ENCODE peak calls at places on chromosomes 13 and 19, in six cellular contexts. O is stimulated activated CD4-positive, alpha-beta T cell treated with anti-CD3 and anti-CD28 coated beads, Interleukin-15, amount 100 ng/mL, for 48 hours; F is GM18507; X is pancreas; B is ecto neural progenitor cell; U is cardiac muscle cell. T is an unnamed sample.
A peak's percentile ranks its signal among the peaks of the same experiment; 100 is the strongest.

GRCh38 chr19:28869459-28869858 is 343.5 kb downstream of the UQCRFS1 start:
- DNase-seq in O (no peak), F (no peak), X (no peak), B (no peak), U (no peak), T (no peak)

GRCh38 chr19:46720516-46721239 is 3.8 kb upstream of the PRKD2 start:
- DNase-seq in O (no peak), F (no peak), X (no peak), B (no peak), U (no peak), T (no peak)

GRCh38 chr19:43782689-43783231 is 2.0 kb upstream of the KCNN4 start:
- DNase-seq in O (no peak), F (no peak), X (no peak), B (no peak), U (no peak), T (no peak)

GRCh38 chr13:60164490-60164889 is 762 bp upstream of the DIAPH3 start:
- DNase-seq in O (no peak), F (no peak), X (no peak), B (no peak), U (no peak), T (peak; percentile 38)

GRCh38 chr19:39194832-39195542 is 1.8 kb upstream of the NCCRP1 start:
- DNase-seq in O (no peak), F (no peak), X (peak; percentile 33), B (no peak), U (peak; percentile 34), T (no peak)

GRCh38 chr13:112839347-112840105 is 129.5 kb upstream of the MCF2L start:
- DNase-seq in O (no peak), F (no peak), X (no peak), B (no peak), U (no peak), T (peak; percentile 87)

GRCh38 chr13:53276265-53276664 is 247.7 kb downstream of the OLFM4 start:
- DNase-seq in O (no peak), F (no peak), X (no peak), B (no peak), U (no peak), T (no peak)

GRCh38 chr13:99766641-99767045 is 204.9 kb downstream of the ZIC5 start:
- DNase-seq in O (no peak), F (no peak), X (no peak), B (no peak), U (no peak), T (no peak)

GRCh38 chr19:34085336-34085735 is 87.0 kb upstream of the LSM14A start:
- DNase-seq in O (no peak), F (no peak), X (no peak), B (no peak), U (no peak), T (no peak)

GRCh38 chr13:91153372-91153771 is 194.1 kb upstream of the MIR17HG start:
- DNase-seq in O (no peak), F (no peak), X (no peak), B (no peak), U (no peak), T (no peak)

GRCh38 chr19:36060430-36060829 is 5.7 kb downstream of the WDR62 start:
- DNase-seq in O (no peak), F (no peak), X (no peak), B (no peak), U (peak; percentile 70), T (peak; percentile 70)

GRCh38 chr19:1169921-1170885 is 3.9 kb downstream of the SBNO2 start:
- DNase-seq in O (no peak), F (no peak), X (no peak), B (no peak), U (no peak), T (peak; percentile 65)

T was measured in GM23248.